ENCODE peak calls at places on chromosomes 3 and 15, in nine cellular contexts. T, Q, C, R, Y, D, H, J and A are unnamed samples.

GRCh38 chr3:29932662-29933316 is 651.9 kb downstream of the RBMS3 start:
- DNase-seq in D (no peak), H (no peak), Y (no peak), Q (no peak), R (no peak), C (no peak), J (no peak), T (no peak), A (no peak)

GRCh38 chr15:29348308-29348914 is 78.8 kb upstream of the NSMCE3 start:
- DNase-seq in J (no peak), C (no peak), Y (no peak), R (no peak), Q (no peak), D (no peak), T (peak), H (no peak), A (no peak)

GRCh38 chr3:129650256-129650872 is 43.9 kb upstream of the PLXND1 start:
- DNase-seq in D (peak), T (peak), Y (no peak), J (no peak), C (peak), H (no peak), Q (peak), R (no peak), A (peak)

GRCh38 chr15:74173545-74174215 is at the start of gene ISLR:
- DNase-seq in R (no peak), C (no peak), Y (no peak), D (peak), H (no peak), Q (peak), T (no peak), J (no peak), A (no peak)

GRCh38 chr15:77354064-77354463 is 65.8 kb downstream of the PEAK1 start:
- DNase-seq in J (no peak), R (no peak), Q (no peak), D (no peak), C (no peak), T (no peak), H (no peak), Y (no peak), A (no peak)

GRCh38 chr3:179107617-179108016 is 36.0 kb upstream of the ZMAT3 start:
- DNase-seq in H (no peak), Q (no peak), D (no peak), C (no peak), T (no peak), Y (no peak), R (no peak), J (no peak), A (no peak)

GRCh38 chr3:160756907-160757623 is 1.0 kb downstream of the PPM1L start:
- DNase-seq in Y (no peak), C (no peak), Q (peak), D (peak), R (no peak), H (no peak), J (no peak), T (peak), A (no peak)

GRCh38 chr3:24450142-24450932 is 44.3 kb downstream of the THRB start:
- DNase-seq in J (no peak), Q (no peak), T (no peak), H (no peak), C (no peak), D (no peak), R (no peak), Y (no peak), A (no peak)

GRCh38 chr15:59995568-59996349 is 8.4 kb upstream of the FOXB1 start:
- DNase-seq in C (no peak), Q (no peak), R (no peak), D (no peak), J (no peak), H (no peak), Y (no peak), T (peak), A (no peak)

GRCh38 chr3:126170073-126170916 is 10.1 kb downstream of the ALDH1L1 start:
- DNase-seq in H (no peak), C (no peak), D (no peak), J (no peak), Q (no peak), R (no peak), T (no peak), Y (no peak), A (no peak)

GRCh38 chr15:26628879-26629529 is 143.9 kb downstream of the GABRB3 start:
- DNase-seq in H (no peak), D (peak), C (no peak), J (no peak), R (no peak), Q (no peak), T (peak), Y (no peak), A (peak)

GRCh38 chr3:8817486-8817885 is 48.1 kb upstream of the OXTR start:
- DNase-seq in T (no peak), Y (no peak), H (no peak), C (no peak), D (no peak), J (no peak), R (no peak), Q (no peak), A (no peak)

GRCh38 chr3:12175137-12175593 is 16.5 kb upstream of the TIMP4 start:
- DNase-seq in R (no peak), D (no peak), T (no peak), C (no peak), J (no peak), Q (no peak), Y (no peak), H (no peak), A (no peak)

GRCh38 chr15:29854413-29854812 is 32.1 kb upstream of the TJP1 start:
- DNase-seq in H (no peak), C (no peak), T (no peak), Q (no peak), R (no peak), D (no peak), Y (no peak), J (no peak), A (peak)

GRCh38 chr3:13080591-13080990 is 7.4 kb upstream of the IQSEC1 start:
- DNase-seq in D (peak), Y (no peak), Q (no peak), R (no peak), C (no peak), J (no peak), T (no peak), H (no peak), A (no peak)

GRCh38 chr15:77898811-77899730 is 178.4 kb downstream of the TBC1D2B start:
- DNase-seq in Q (no peak), D (peak), J (no peak), H (no peak), Y (no peak), C (no peak), T (no peak), R (no peak), A (no peak)

GRCh38 chr3:141684758-141685157 is 53.3 kb upstream of the RNF7 start:
- DNase-seq in T (no peak), R (no peak), H (no peak), C (no peak), Y (no peak), D (no peak), Q (no peak), J (no peak), A (no peak)